ENCODE peak calls at places on chromosomes 6 and 20, in four cellular contexts. G is prostate gland, A is foreskin fibroblast, F is lower lobe of right lung. H is an unnamed sample.
A peak's percentile ranks its signal among the peaks of the same experiment; 100 is the strongest.

GRCh38 chr20:40741507-40742106 is 52.6 kb upstream of the MAFB start:
- DNase-seq in F (no peak), G (peak; percentile 13), A (peak; percentile 69), H (peak; percentile 83)

GRCh38 chr20:8414611-8415274 is 282.7 kb downstream of the PLCB1 start:
- DNase-seq in G (no peak), A (peak; percentile 88), F (no peak), H (no peak)

GRCh38 chr6:140380371-140381218 is 1006.1 kb upstream of the CITED2 start:
- DNase-seq in A (peak; percentile 60), G (no peak), F (no peak), H (no peak)

GRCh38 chr6:32637219-32637880 is at the start of gene HLA-DQA1:
- DNase-seq in A (no peak), F (no peak), G (no peak), H (no peak)

GRCh38 chr20:47610247-47610944 is 108.7 kb downstream of the NCOA3 start:
- DNase-seq in A (peak; percentile 88), F (no peak), G (no peak), H (no peak)

GRCh38 chr20:40991181-40991889 is 37.3 kb upstream of the TOP1 start:
- DNase-seq in G (no peak), F (peak; percentile 60), A (peak; percentile 19), H (no peak)

GRCh38 chr20:61757678-61758555 is 307.8 kb downstream of the TAF4 start:
- DNase-seq in F (peak; percentile 38), A (no peak), G (no peak), H (no peak)

GRCh38 chr20:14288341-14289330 is 48.8 kb downstream of the FLRT3 start:
- DNase-seq in A (peak; percentile 83), G (no peak), F (no peak), H (no peak)

GRCh38 chr20:9294081-9294480 is 220.3 kb upstream of the LAMP5 start:
- DNase-seq in G (no peak), F (no peak), A (peak; percentile 55), H (no peak)

GRCh38 chr6:98958791-98959190 is 11.0 kb upstream of the FBXL4 start:
- DNase-seq in G (peak; percentile 5), A (peak; percentile 52), F (no peak), H (no peak)

GRCh38 chr20:18195931-18196330 is 58.3 kb downstream of the KAT14 start:
- DNase-seq in G (no peak), F (no peak), A (no peak), H (no peak)

GRCh38 chr6:144809120-144809519 is 524.0 kb downstream of the UTRN start:
- DNase-seq in A (peak; percentile 70), F (no peak), G (no peak), H (no peak)

GRCh38 chr6:31092769-31093505 is 19.4 kb downstream of the C6orf15 start:
- DNase-seq in A (no peak), G (no peak), F (no peak), H (no peak)

GRCh38 chr6:119182875-119183274 is 104.4 kb upstream of the FAM184A start:
- DNase-seq in G (no peak), F (no peak), A (no peak), H (no peak)

GRCh38 chr20:1177680-1178079 is 7.1 kb downstream of the TMEM74B start:
- DNase-seq in G (no peak), A (peak; percentile 27), F (no peak), H (peak; percentile 77)

GRCh38 chr6:119443993-119444641 is 94.6 kb upstream of the MAN1A1 start:
- DNase-seq in F (no peak), A (peak; percentile 72), G (no peak), H (no peak)

GRCh38 chr6:122996797-122997520 is 924 bp downstream of the CLVS2 start:
- DNase-seq in G (no peak), A (no peak), F (no peak), H (no peak)

GRCh38 chr6:117477988-117478852 is 4.3 kb upstream of the DCBLD1 start:
- DNase-seq in G (no peak), A (peak; percentile 22), F (no peak), H (peak; percentile 62)

GRCh38 chr6:106807946-106808611 is 166.4 kb downstream of the CD24 start:
- DNase-seq in G (no peak), F (no peak), A (no peak), H (peak; percentile 50)
- TF ChIP-seq CTCF in G (no peak), F (no peak), A (no peak), H (peak; percentile 9)

GRCh38 chr20:63819224-63819917 is 11.7 kb downstream of the ZBTB46 start:
- DNase-seq in F (no peak), A (peak; percentile 71), G (no peak), H (peak; percentile 59)
- TF ChIP-seq CTCF in F (peak; percentile 33), A (no peak), G (peak; percentile 35), H (peak; percentile 41)

DNA sequence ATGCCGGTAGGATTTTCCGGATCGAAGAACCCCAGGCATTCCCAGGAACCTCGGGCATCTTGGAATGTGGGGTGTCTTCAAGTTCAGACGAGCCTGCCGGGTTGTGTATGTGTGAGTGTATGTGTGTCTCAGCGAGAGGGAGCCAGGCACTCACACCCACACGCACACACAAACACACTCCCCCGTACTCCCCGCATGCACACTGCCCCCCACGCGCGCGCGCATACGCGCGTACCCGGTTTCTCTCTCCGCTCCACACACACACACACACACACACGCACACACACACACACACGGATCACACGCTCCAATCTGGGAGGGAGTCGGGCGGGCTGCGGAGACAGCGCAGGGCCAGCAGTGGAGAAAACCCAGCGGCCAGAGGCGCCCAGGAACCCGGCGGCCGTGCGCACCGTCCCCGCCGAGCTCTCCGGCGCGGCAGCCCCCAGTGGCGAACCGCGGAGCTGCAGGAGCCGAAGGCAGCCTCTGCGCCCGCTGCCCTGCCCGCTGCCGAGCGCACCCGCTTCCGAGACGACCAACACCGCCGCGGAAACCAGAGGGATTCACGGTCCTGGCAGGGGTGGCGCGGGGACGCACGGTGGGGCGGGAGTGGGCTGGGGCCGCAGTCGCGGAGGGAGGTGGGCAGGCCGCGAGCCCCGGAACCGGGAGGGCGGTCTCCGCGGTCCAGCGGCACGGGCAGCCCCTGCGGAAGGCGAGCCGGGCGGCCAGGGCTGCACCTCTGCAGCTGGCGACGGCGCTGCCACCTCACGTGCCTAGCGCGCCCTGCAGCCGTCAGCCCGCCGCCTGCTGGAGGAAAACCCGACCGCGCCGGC is at the start of gene LRFN2:
- DNase-seq in G (peak; percentile 50), F (peak; percentile 79), A (peak; percentile 87), H (peak; percentile 90)
- TF ChIP-seq CTCF in G (peak; percentile 72), F (peak; percentile 69), A (peak; percentile 41), H (no peak)

GRCh38 chr20:31517373-31517772 is 3.1 kb downstream of the HM13 start:
- DNase-seq in F (no peak), G (peak; percentile 37), A (peak; percentile 78), H (peak; percentile 89)
- TF ChIP-seq CTCF in F (peak; percentile 13), G (no peak), A (peak; percentile 44), H (peak; percentile 72)